ENCODE peak calls at places on chromosomes 11 and 22, in five cellular contexts. V, R, S, J and A are unnamed samples. For H4K20me1, the result is how much of the 10 kb centered on the place peaks cover.

GRCh38 chr22:23677701-23677995 is 13.2 kb upstream of the RGL4 start:
- DNase-seq in V (no peak), R (no peak), S (no peak), J (no peak), A (no peak)

GRCh38 chr11:60924110-60924905 is at the start of gene TMEM132A:
- DNase-seq in V (peak), R (peak), S (peak), J (peak), A (peak)

GRCh38 chr11:18332302-18332701 is 9.9 kb downstream of the GTF2H1 start:
- DNase-seq in V (no peak), R (no peak), S (no peak), J (no peak), A (no peak)

GRCh38 chr22:43919106-43919965 is 4.3 kb upstream of the PNPLA3 start:
- DNase-seq in V (peak), R (no peak), S (peak), J (peak), A (peak)

GRCh38 chr11:38221295-38221694 is 1623.3 kb upstream of the RAG2 start:
- DNase-seq in V (no peak), R (no peak), S (no peak), J (no peak), A (no peak)

GRCh38 chr11:12100886-12101285 is 9.5 kb upstream of the MICAL2 start:
- DNase-seq in V (no peak), R (no peak), S (no peak), J (no peak), A (no peak)

GRCh38 chr11:44559207-44559943 is 6.1 kb upstream of the CD82 start:
- DNase-seq in V (no peak), R (no peak), S (no peak), J (no peak), A (no peak)

GRCh38 chr11:47768090-47768620 is 1.0 kb upstream of the FNBP4 start:
- DNase-seq in V (peak), R (peak), S (peak), J (peak), A (peak)

GRCh38 chr11:111066861-111067260 is 178.7 kb upstream of the POU2AF2 start:
- DNase-seq in V (no peak), R (no peak), S (peak), J (no peak), A (no peak)

GRCh38 chr22:30104501-30105156 is 24.4 kb downstream of the HORMAD2 start:
- DNase-seq in V (no peak), R (no peak), S (peak), J (peak), A (peak)

GRCh38 chr11:127888396-127888795 is 699.0 kb downstream of the ETS1 start:
- DNase-seq in V (no peak), R (no peak), S (no peak), J (no peak), A (no peak)

GRCh38 chr11:132486060-132486459 is 1046.2 kb downstream of the OPCML start:
- DNase-seq in V (no peak), R (no peak), S (no peak), J (no peak), A (no peak)
- H3K4me2 ChIP-seq in V (no peak), R (no peak), S (no peak), J (no peak), A (no peak)

DNA sequence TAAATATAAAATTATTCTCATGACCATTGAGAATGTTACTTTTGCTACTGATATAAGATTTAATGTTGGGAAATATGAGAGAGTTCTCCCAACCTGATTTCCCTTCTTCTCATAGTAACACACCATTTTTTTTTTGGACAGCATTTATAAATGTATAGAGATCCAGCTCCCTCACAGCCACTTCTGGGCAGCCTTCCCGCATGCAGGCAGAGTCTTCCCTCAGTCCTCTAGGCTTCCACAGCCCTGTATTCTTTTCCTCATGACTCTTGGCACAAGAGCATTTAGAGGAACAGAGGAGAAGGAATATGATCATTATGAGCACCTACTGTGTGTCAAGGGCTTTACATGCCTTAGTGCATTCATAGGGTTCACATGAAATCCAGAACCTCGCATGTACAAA is 9.0 kb downstream of the DTX4 start:
- DNase-seq in V (no peak), R (no peak), S (no peak), J (no peak), A (peak)
- H4K20me1 ChIP-seq in V (under half), R (under half), S (under half), J (under half), A (under half)

GRCh38 chr11:64641596-64642417 is 50.8 kb downstream of the SLC22A12 start:
- DNase-seq in V (no peak), R (no peak), S (no peak), J (no peak), A (peak)
- H3K4me3 ChIP-seq in V (no peak), R (no peak), S (no peak), J (no peak), A (no peak)

GRCh38 chr11:122817121-122817520 is 21.2 kb upstream of the CRTAM start:
- DNase-seq in V (peak), R (no peak), S (no peak), J (no peak), A (no peak)
- H3K4me2 ChIP-seq in V (no peak), R (no peak), S (no peak), J (no peak), A (no peak)